ENCODE peak calls at places on chromosomes 7 and 10, in nine cellular contexts. M is GM06990, V is cardiac muscle cell, Q is left ventricle myocardium inferior, G is mammary epithelial cell, B is fibroblast of mammary gland, Z is thoracic aorta, C is astrocyte of the spinal cord, N is upper lobe of right lung. E is an unnamed sample.

GRCh38 chr7:78959471-78959870 is 494.0 kb downstream of the MAGI2 start:
- DNase-seq in M (no peak), V (no peak), Q (no peak), G (no peak), B (peak), Z (no peak), C (no peak), N (no peak), E (no peak)

GRCh38 chr7:122884186-122884585 is 2.1 kb downstream of the CADPS2 start:
- DNase-seq in M (no peak), V (no peak), Q (no peak), G (peak), B (no peak), Z (no peak), C (no peak), N (no peak), E (no peak)

GRCh38 chr10:4663162-4663992 is 162.6 kb upstream of the AKR1E2 start:
- DNase-seq in M (no peak), V (peak), Q (peak), G (peak), B (peak), Z (peak), C (peak), N (no peak), E (no peak)

GRCh38 chr7:96832107-96832506 is 122.5 kb upstream of the SEM1 start:
- DNase-seq in M (no peak), V (no peak), Q (no peak), G (no peak), B (no peak), Z (no peak), C (no peak), N (no peak), E (no peak)

GRCh38 chr7:122337011-122337410 is 32.5 kb upstream of the FEZF1 start:
- DNase-seq in M (no peak), V (no peak), Q (no peak), G (no peak), B (no peak), Z (no peak), C (no peak), N (no peak), E (no peak)

GRCh38 chr10:77925795-77926565 is 575 bp downstream of the DLG5 start:
- DNase-seq in M (peak), V (peak), Q (peak), G (peak), B (peak), Z (no peak), C (peak), N (peak), E (no peak)

GRCh38 chr7:84384417-84384816 is 189.8 kb upstream of the SEMA3A start:
- DNase-seq in M (no peak), V (no peak), Q (no peak), G (peak), B (peak), Z (no peak), C (no peak), N (no peak), E (no peak)

GRCh38 chr7:22842973-22843372 is 20.3 kb upstream of the TOMM7 start:
- DNase-seq in M (no peak), V (no peak), Q (no peak), G (no peak), B (no peak), Z (no peak), C (no peak), N (no peak), E (no peak)

GRCh38 chr10:111973306-111973705 is 210.3 kb downstream of the GPAM start:
- DNase-seq in M (no peak), V (no peak), Q (no peak), G (no peak), B (peak), Z (no peak), C (no peak), N (no peak), E (no peak)

GRCh38 chr7:90469554-90469953 is at the start of gene PTTG1IP2:
- DNase-seq in M (no peak), V (no peak), Q (peak), G (no peak), B (no peak), Z (no peak), C (no peak), N (no peak), E (no peak)

GRCh38 chr10:129047001-129047400 is 420.0 kb upstream of the MGMT start:
- DNase-seq in M (no peak), V (no peak), Q (no peak), G (no peak), B (no peak), Z (no peak), C (peak), N (no peak), E (no peak)

DNA sequence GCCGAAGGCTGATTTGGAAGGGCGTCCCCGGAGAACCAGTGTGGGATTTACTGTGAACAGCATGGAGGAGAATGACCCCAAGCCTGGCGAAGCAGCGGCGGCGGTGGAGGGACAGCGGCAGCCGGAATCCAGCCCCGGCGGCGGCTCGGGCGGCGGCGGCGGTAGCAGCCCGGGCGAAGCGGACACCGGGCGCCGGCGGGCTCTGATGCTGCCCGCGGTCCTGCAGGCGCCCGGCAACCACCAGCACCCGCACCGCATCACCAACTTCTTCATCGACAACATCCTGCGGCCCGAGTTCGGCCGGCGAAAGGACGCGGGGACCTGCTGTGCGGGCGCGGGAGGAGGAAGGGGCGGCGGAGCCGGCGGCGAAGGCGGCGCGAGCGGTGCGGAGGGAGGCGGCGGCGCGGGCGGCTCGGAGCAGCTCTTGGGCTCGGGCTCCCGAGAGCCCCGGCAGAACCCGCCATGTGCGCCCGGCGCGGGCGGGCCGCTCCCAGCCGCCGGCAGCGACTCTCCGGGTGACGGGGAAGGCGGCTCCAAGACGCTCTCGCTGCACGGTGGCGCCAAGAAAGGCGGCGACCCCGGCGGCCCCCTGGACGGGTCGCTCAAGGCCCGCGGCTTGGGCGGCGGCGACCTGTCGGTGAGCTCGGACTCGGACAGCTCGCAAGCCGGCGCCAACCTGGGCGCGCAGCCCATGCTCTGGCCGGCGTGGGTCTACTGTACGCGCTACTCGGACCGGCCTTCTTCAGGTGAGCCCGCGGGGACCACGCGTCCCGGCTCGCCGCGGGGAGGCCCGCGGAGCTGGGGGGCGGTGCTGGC is 596 bp downstream of the EN2 start:
- DNase-seq in M (no peak), V (no peak), Q (no peak), G (no peak), B (no peak), Z (no peak), C (no peak), N (no peak), E (no peak)
- H3K4me3 ChIP-seq in M (no peak), V (peak), Q (peak), G (no peak), B (no peak), Z (peak), C (no peak), N (peak), E (peak)

GRCh38 chr10:7671121-7671520 is 4.4 kb upstream of the ITIH5 start:
- DNase-seq in M (no peak), V (no peak), Q (no peak), G (no peak), B (peak), Z (no peak), C (no peak), N (no peak), E (no peak)
- TF ChIP-seq CTCF in M (no peak), V (no peak), Q (no peak), G (no peak), B (no peak), Z (no peak), C (no peak), N (no peak), E (no peak)

GRCh38 chr10:131980321-131980720 is 1.4 kb downstream of the BNIP3 start:
- DNase-seq in M (no peak), V (no peak), Q (no peak), G (no peak), B (no peak), Z (no peak), C (no peak), N (no peak), E (no peak)

GRCh38 chr10:131978851-131979250 is 2.9 kb downstream of the BNIP3 start:
- DNase-seq in M (no peak), V (no peak), Q (no peak), G (no peak), B (no peak), Z (no peak), C (no peak), N (no peak), E (no peak)

GRCh38 chr10:131979821-131980270 is 1.9 kb downstream of the BNIP3 start:
- DNase-seq in M (no peak), V (peak), Q (peak), G (no peak), B (peak), Z (no peak), C (peak), N (no peak), E (no peak)

GRCh38 chr10:131978366-131978765 is 3.4 kb downstream of the BNIP3 start:
- DNase-seq in M (no peak), V (no peak), Q (no peak), G (no peak), B (no peak), Z (no peak), C (no peak), N (no peak), E (no peak)

DNA sequence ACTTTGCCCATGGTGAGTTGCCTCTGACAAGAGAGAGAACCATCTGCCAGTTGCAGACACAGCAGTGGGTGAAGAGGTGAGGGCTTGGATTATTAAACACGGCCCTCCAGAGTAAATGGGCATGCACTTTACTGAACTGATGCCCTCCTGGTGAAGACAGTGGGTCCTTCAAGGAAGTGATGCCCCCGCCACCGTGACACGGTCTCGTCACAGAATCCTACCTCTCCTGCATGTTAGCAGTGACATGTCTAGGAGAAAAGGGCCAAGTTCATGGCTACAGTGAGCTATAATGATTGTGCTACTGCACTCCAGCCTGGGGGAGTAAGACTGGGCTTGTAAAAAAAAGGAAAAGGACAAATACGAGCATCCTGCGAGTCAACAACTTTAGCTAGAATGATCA is 2.4 kb downstream of the BNIP3 start:
- DNase-seq in M (no peak), V (no peak), Q (no peak), G (no peak), B (no peak), Z (no peak), C (no peak), N (no peak), E (no peak)
- H3K4me3 ChIP-seq in M (peak), V (peak), Q (peak), G (peak), B (peak), Z (peak), C (peak), N (peak), E (no peak)

GRCh38 chr7:150404785-150405583 is 25.9 kb downstream of the ZNF775 start:
- DNase-seq in M (peak), V (peak), Q (peak), G (peak), B (peak), Z (peak), C (peak), N (peak), E (peak)
- TF ChIP-seq CTCF in M (peak), V (peak), Q (peak), G (peak), B (no peak), Z (no peak), C (no peak), N (peak), E (no peak)

GRCh38 chr7:102429141-102429904 is 4.1 kb upstream of the ORAI2 start:
- DNase-seq in M (no peak), V (no peak), Q (no peak), G (no peak), B (no peak), Z (no peak), C (no peak), N (no peak), E (no peak)

GRCh38 chr7:102434039-102434481 is 685 bp downstream of the ORAI2 start:
- DNase-seq in M (no peak), V (no peak), Q (no peak), G (no peak), B (peak), Z (no peak), C (peak), N (no peak), E (no peak)

GRCh38 chr7:102433319-102434038 is at the start of gene ORAI2:
- DNase-seq in M (peak), V (peak), Q (peak), G (peak), B (peak), Z (no peak), C (peak), N (peak), E (peak)

GRCh38 chr7:102432476-102433318 is 678 bp upstream of the ORAI2 start:
- DNase-seq in M (peak), V (peak), Q (no peak), G (no peak), B (no peak), Z (no peak), C (no peak), N (no peak), E (peak)

DNA sequence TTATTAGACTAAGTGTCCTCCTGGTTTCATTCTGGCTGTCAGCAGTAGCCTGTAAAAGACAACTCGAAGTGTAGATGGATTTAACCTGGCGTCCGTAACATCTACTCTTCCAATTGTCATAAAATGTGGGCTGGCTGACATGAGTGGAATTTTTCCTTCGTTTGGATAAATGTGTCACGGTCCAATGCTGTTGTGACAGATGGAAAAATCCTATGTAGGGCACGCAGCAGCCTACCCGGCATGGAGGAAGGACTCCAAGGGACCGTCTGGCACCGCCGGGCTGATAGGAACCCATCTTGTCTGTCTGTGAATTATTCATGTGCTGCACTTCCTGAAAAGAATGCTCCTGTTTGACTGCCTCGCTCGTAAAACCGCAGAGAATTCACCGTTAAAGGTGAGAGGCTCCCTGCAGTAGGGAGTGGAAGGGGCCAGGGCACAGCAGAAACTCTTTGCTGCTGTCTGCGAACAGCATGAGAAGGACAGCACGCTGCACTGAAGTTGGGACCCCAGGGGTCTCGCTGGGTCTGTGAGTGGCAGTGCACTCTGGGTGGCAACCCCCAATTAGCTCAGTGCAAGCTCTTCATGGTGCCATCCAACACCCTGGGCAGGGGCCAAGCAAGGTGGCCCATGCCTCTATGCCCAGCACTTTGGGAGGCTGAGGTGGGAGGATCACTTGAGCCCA is 1.6 kb upstream of the ORAI2 start:
- DNase-seq in M (peak), V (peak), Q (no peak), G (peak), B (no peak), Z (no peak), C (no peak), N (no peak), E (peak)
- H3K4me3 ChIP-seq in M (no peak), V (no peak), Q (no peak), G (no peak), B (no peak), Z (no peak), C (no peak), N (no peak), E (peak)

GRCh38 chr10:42975558-42976352 is 101.1 kb upstream of the RET start:
- DNase-seq in M (no peak), V (no peak), Q (no peak), G (no peak), B (no peak), Z (no peak), C (no peak), N (no peak), E (no peak)
- TF ChIP-seq CTCF in M (no peak), V (no peak), Q (no peak), G (peak), B (no peak), Z (no peak), C (no peak), N (no peak), E (no peak)

DNA sequence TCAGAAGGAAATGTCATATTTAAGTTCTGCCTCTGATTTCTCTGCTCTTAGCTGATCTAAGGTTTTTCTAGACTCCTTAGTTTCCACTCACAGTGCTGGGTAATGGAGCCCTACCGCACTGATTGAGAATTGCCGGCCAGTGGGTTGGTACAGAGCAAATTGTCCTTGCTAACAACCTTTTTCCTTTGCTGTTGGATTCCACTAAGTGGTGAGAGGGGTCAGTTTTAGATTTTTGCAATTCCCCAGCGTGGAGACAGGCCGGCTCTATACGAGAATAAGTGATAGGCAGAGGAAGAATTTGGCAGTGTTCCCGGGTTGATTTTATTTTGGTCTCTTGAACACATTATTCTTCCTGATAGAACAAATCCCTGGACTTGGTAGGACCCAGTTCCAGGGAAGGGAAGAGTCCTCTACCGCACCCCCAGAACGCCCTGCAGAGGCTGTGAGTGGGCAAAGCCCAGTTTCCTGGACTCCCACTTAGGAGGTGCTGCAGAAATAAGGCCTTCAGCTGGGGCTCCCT is 2.9 kb upstream of the NRP1 start:
- DNase-seq in M (no peak), V (peak), Q (peak), G (no peak), B (peak), Z (no peak), C (peak), N (no peak), E (no peak)
- H3K4me3 ChIP-seq in M (no peak), V (peak), Q (peak), G (peak), B (peak), Z (peak), C (peak), N (peak), E (no peak)

GRCh38 chr10:68137174-68137573 is 27.9 kb downstream of the MYPN start:
- DNase-seq in M (no peak), V (no peak), Q (no peak), G (no peak), B (peak), Z (no peak), C (peak), N (no peak), E (no peak)
- TF ChIP-seq CTCF in M (no peak), V (no peak), Q (no peak), G (no peak), B (no peak), Z (no peak), C (no peak), N (no peak), E (no peak)

GRCh38 chr10:19922236-19922963 is 106.2 kb downstream of the PLXDC2 start:
- DNase-seq in M (no peak), V (no peak), Q (no peak), G (peak), B (peak), Z (no peak), C (peak), N (no peak), E (no peak)
- H3K4me3 ChIP-seq in M (no peak), V (no peak), Q (no peak), G (no peak), B (no peak), Z (peak), C (no peak), N (no peak), E (no peak)

GRCh38 chr10:103666109-103666508 is 172.6 kb downstream of the NEURL1 start:
- DNase-seq in M (no peak), V (no peak), Q (no peak), G (no peak), B (peak), Z (no peak), C (no peak), N (no peak), E (no peak)
- TF ChIP-seq CTCF in M (peak), V (peak), Q (peak), G (peak), B (peak), Z (peak), C (peak), N (peak), E (no peak)